ENCODE peak calls at places on chromosome 6, in eight cellular contexts. S, Q, L, D, C, X, O and R are unnamed samples.

GRCh38 chr6:69801225-69801624 is 4.4 kb upstream of the LMBRD1 start:
- DNase-seq in S (peak; percentile 28), Q (no peak), L (no peak), D (no peak), C (peak; percentile 37), X (no peak), O (no peak), R (no peak)

GRCh38 chr6:96468681-96469224 is 52.9 kb upstream of the UFL1 start:
- DNase-seq in S (peak; percentile 50), Q (no peak), L (no peak), D (peak; percentile 8), C (no peak), X (no peak), O (no peak), R (no peak)

GRCh38 chr6:138309695-138310094 is 68.0 kb upstream of the SMIM28 start:
- DNase-seq in S (no peak), Q (no peak), L (no peak), D (no peak), C (no peak), X (no peak), O (no peak), R (no peak)

GRCh38 chr6:15969236-15969778 is 159.6 kb upstream of the MYLIP start:
- DNase-seq in S (no peak), Q (no peak), L (no peak), D (no peak), C (no peak), X (no peak), O (no peak), R (no peak)

GRCh38 chr6:797479-798077 is 104.6 kb upstream of the EXOC2 start:
- DNase-seq in S (peak; percentile 80), Q (no peak), L (no peak), D (peak; percentile 70), C (peak; percentile 47), X (no peak), O (peak; percentile 35), R (peak; percentile 3)

GRCh38 chr6:75285156-75285639 is 606 bp upstream of the TMEM30A start:
- DNase-seq in S (no peak), Q (no peak), L (no peak), D (no peak), C (no peak), X (no peak), O (no peak), R (no peak)

GRCh38 chr6:25919657-25920056 is 10.8 kb downstream of the SLC17A2 start:
- DNase-seq in S (no peak), Q (no peak), L (no peak), D (no peak), C (no peak), X (no peak), O (no peak), R (no peak)

GRCh38 chr6:53168516-53169257 is 20.0 kb upstream of the GCM1 start:
- DNase-seq in S (peak; percentile 25), Q (no peak), L (no peak), D (no peak), C (no peak), X (no peak), O (peak; percentile 34), R (no peak)

GRCh38 chr6:159033160-159034049 is 11.4 kb downstream of the TAGAP start:
- DNase-seq in S (no peak), Q (no peak), L (no peak), D (no peak), C (no peak), X (no peak), O (no peak), R (no peak)

GRCh38 chr6:84976516-84977420 is 212.4 kb upstream of the TBX18 start:
- DNase-seq in S (no peak), Q (no peak), L (no peak), D (no peak), C (no peak), X (no peak), O (no peak), R (no peak)

GRCh38 chr6:108114861-108115597 is 40.5 kb upstream of the OSTM1 start:
- DNase-seq in S (peak; percentile 87), Q (no peak), L (peak; percentile 89), D (peak; percentile 89), C (peak; percentile 85), X (peak; percentile 32), O (peak; percentile 3), R (peak; percentile 55)

GRCh38 chr6:133740218-133740617 is 148.7 kb upstream of the TCF21 start:
- DNase-seq in S (no peak), Q (no peak), L (no peak), D (no peak), C (no peak), X (no peak), O (no peak), R (no peak)

GRCh38 chr6:142822882-142823578 is 121.9 kb downstream of the HIVEP2 start:
- DNase-seq in S (peak; percentile 92), Q (no peak), L (no peak), D (peak; percentile 69), C (peak; percentile 88), X (no peak), O (no peak), R (peak; percentile 49)
- H3K4me1 ChIP-seq in S (peaks cover 5% of the 10 kb centered on the region), Q (peaks cover 77% of the 10 kb centered on the region), L (peaks cover 5% of the 10 kb centered on the region), D (peaks cover 6% of the 10 kb centered on the region), C (peaks cover 4% of the 10 kb centered on the region), X (peaks cover 12% of the 10 kb centered on the region), O (no peaks in the 10 kb centered on the region), R (peaks cover 63% of the 10 kb centered on the region)

GRCh38 chr6:147531321-147531720 is 22.8 kb downstream of the SAMD5 start:
- DNase-seq in S (no peak), Q (no peak), L (no peak), D (no peak), C (no peak), X (no peak), O (no peak), R (no peak)

GRCh38 chr6:147525519-147526209 is 17.2 kb downstream of the SAMD5 start:
- DNase-seq in S (no peak), Q (no peak), L (no peak), D (no peak), C (no peak), X (no peak), O (no peak), R (no peak)

GRCh38 chr6:147534116-147534865 is 25.8 kb downstream of the SAMD5 start:
- DNase-seq in S (no peak), Q (no peak), L (no peak), D (no peak), C (peak; percentile 22), X (no peak), O (no peak), R (no peak)

GRCh38 chr6:147528511-147529145 is 20.1 kb downstream of the SAMD5 start:
- DNase-seq in S (no peak), Q (no peak), L (no peak), D (no peak), C (no peak), X (no peak), O (no peak), R (no peak)

DNA sequence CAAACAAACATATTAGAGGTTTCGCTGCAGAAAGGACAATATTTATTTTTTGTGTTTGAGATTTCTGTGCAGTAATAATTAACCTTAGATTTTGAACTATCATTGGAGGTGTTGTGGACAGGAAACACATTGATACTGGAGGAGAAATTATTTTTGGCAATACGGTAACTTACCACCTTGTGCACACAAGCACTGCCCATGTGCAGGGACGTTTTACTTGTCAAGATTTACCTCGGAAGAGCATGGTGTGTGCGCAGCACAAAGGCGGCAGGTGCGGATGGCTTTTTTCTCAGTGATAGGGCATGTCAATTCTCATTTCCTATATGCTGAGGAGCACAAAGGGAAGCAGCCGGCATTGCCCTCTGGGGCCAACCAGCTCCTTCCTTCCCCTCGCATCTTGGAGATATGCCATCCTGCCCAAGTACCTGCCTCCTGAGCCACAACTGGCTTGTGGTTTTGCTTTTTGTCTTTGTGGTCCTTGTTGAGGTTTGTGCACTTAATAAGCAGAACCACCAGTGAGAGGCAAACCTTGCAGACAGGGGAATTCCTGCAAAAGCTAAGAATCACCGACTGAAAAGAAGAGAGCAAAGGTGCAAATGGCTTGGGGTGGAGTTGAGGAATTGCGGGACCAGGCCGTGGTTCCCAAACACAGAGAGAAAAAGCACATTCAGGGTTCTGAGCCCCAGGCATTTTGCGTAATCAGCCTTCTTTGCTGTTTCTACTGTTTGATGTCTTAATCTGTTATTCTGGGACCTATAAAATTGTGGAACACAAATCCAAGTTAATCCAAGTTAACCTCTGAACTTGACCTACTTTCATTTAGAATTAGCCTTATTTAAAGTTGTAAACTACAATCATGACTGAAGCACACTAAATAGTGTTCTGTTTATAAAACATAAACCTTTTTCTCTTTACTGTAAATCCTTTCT is 21.9 kb downstream of the SAMD5 start:
- DNase-seq in S (peak; percentile 19), Q (no peak), L (no peak), D (no peak), C (peak; percentile 13), X (no peak), O (no peak), R (no peak)
- H3K27ac ChIP-seq in S (no peak overlapping the region), Q (peak overlapping the region; percentile 47), L (no peak overlapping the region), D (no peak overlapping the region), C (no peak overlapping the region), X (no peak overlapping the region), O (no peak overlapping the region), R (no peak overlapping the region)

GRCh38 chr6:100461273-100461919 is 3.3 kb downstream of the SIM1 start:
- DNase-seq in S (peak; percentile 74), Q (no peak), L (no peak), D (peak; percentile 75), C (peak; percentile 60), X (no peak), O (no peak), R (no peak)
- H3K4me3 ChIP-seq in S (peak overlapping the region; percentile 55), Q (no peak overlapping the region), L (no peak overlapping the region), D (peak overlapping the region; percentile 13), C (no peak overlapping the region), X (no peak overlapping the region), O (no peak overlapping the region), R (peak overlapping the region; percentile 57)

GRCh38 chr6:42315220-42315990 is 97.7 kb upstream of the MRPS10 start:
- DNase-seq in S (no peak), Q (no peak), L (no peak), D (no peak), C (no peak), X (no peak), O (no peak), R (no peak)

GRCh38 chr6:42314571-42314950 is 96.9 kb upstream of the MRPS10 start:
- DNase-seq in S (no peak), Q (no peak), L (no peak), D (no peak), C (peak; percentile 48), X (no peak), O (no peak), R (no peak)

GRCh38 chr6:42315991-42316378 is 98.3 kb upstream of the MRPS10 start:
- DNase-seq in S (peak; percentile 43), Q (no peak), L (peak; percentile 77), D (no peak), C (peak; percentile 96), X (no peak), O (peak; percentile 79), R (no peak)

GRCh38 chr6:42316981-42317380 is 99.3 kb upstream of the MRPS10 start:
- DNase-seq in S (no peak), Q (no peak), L (no peak), D (no peak), C (no peak), X (no peak), O (no peak), R (no peak)

DNA sequence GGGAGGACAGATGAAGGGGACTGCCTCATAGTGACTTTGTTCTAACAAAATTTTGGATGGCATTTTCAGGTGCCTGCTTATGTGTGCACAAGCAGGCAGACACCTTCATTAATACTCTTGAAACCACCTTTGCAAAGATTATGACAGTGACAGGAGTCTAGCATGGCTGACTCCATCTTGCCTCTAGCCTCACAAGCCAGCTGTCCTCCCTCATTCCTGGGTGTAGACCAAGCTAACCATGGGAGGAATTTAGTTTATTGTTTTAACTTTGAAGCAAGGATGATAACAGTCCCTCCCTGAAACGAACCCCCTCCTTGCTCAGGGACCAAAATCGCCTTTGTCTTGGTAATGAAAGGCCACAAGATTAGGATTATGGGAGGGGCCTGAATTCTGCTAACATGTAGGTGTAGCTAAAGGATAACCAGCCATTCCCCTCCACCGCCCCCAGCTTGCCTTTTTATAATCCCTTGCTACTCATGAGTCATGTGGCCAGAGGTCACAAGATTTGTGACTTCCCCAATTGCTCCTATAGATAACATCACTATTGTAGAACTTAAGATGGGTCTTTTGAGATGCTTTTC is 98.8 kb upstream of the MRPS10 start:
- DNase-seq in S (peak; percentile 44), Q (no peak), L (peak; percentile 66), D (peak; percentile 25), C (peak; percentile 89), X (no peak), O (peak; percentile 45), R (no peak)
- H3K4me1 ChIP-seq in S (peaks cover 33% of the 10 kb centered on the region), Q (peaks cover 48% of the 10 kb centered on the region), L (no peaks in the 10 kb centered on the region), D (peaks cover 9% of the 10 kb centered on the region), C (peaks cover 15% of the 10 kb centered on the region), X (peaks cover 21% of the 10 kb centered on the region), O (peaks cover 55% of the 10 kb centered on the region), R (peaks cover 26% of the 10 kb centered on the region)